ENCODE peak calls at places on chromosome 15, in seven cellular contexts. L is brain microvascular endothelial cell; G is activated gamma-delta T cell treated with anti-CD3 and anti-CD28 coated beads, Interleukin-2, amount 50 U/mL, for 16 hours; T is HAP-1; D is left colon; J is transverse colon; O is Daoy. Q is an unnamed sample.

GRCh38 chr15:42890161-42890913 is 30.2 kb downstream of the TTBK2 start:
- DNase-seq in L (peak; percentile 73), G (no peak), T (peak; percentile 54), D (no peak), J (no peak), O (peak; percentile 73), Q (peak; percentile 85)

GRCh38 chr15:85473455-85473854 is 93.1 kb downstream of the AKAP13 start:
- DNase-seq in L (peak; percentile 61), G (no peak), T (no peak), D (no peak), J (no peak), O (peak; percentile 15), Q (peak; percentile 56)

GRCh38 chr15:64847016-64847415 is 5.3 kb downstream of the PLEKHO2 start:
- DNase-seq in L (no peak), G (no peak), T (no peak), D (no peak), J (no peak), O (no peak), Q (no peak)

GRCh38 chr15:56032366-56032765 is 39.0 kb upstream of the NEDD4 start:
- DNase-seq in L (no peak), G (no peak), T (no peak), D (no peak), J (no peak), O (no peak), Q (no peak)

GRCh38 chr15:45268135-45268534 is 16.1 kb downstream of the SLC28A2 start:
- DNase-seq in L (no peak), G (no peak), T (no peak), D (no peak), J (peak; percentile 54), O (no peak), Q (no peak)

GRCh38 chr15:36284911-36285310 is 294.5 kb upstream of the CDIN1 start:
- DNase-seq in L (no peak), G (no peak), T (no peak), D (no peak), J (no peak), O (no peak), Q (no peak)

GRCh38 chr15:90481023-90481422 is 48.7 kb upstream of the CRTC3 start:
- DNase-seq in L (no peak), G (no peak), T (no peak), D (no peak), J (peak; percentile 21), O (no peak), Q (no peak)

GRCh38 chr15:80849308-80849707 is 70.1 kb downstream of the CEMIP start:
- DNase-seq in L (peak; percentile 81), G (no peak), T (no peak), D (no peak), J (no peak), O (peak; percentile 90), Q (peak; percentile 94)

GRCh38 chr15:68409736-68410370 is 22.1 kb downstream of the ITGA11 start:
- DNase-seq in L (no peak), G (no peak), T (peak; percentile 6), D (no peak), J (no peak), O (no peak), Q (no peak)

GRCh38 chr15:100650685-100651084 is 48.3 kb downstream of the ASB7 start:
- DNase-seq in L (no peak), G (no peak), T (no peak), D (no peak), J (no peak), O (no peak), Q (no peak)

GRCh38 chr15:63826513-63826912 is 7.2 kb downstream of the HERC1 start:
- DNase-seq in L (peak; percentile 52), G (no peak), T (peak; percentile 30), D (no peak), J (no peak), O (peak; percentile 11), Q (no peak)

GRCh38 chr15:98160236-98160635 is 199.7 kb downstream of the ARRDC4 start:
- DNase-seq in L (no peak), G (no peak), T (no peak), D (no peak), J (no peak), O (peak; percentile 82), Q (no peak)

GRCh38 chr15:89004726-89005030 is 83.6 kb upstream of the ABHD2 start:
- DNase-seq in L (no peak), G (no peak), T (no peak), D (no peak), J (no peak), O (no peak), Q (no peak)

GRCh38 chr15:22819651-22820050 is 18.8 kb upstream of the NIPA2 start:
- DNase-seq in L (no peak), G (no peak), T (no peak), D (no peak), J (no peak), O (no peak), Q (no peak)

GRCh38 chr15:69554321-69554961 is 101.8 kb downstream of the RPLP1 start:
- DNase-seq in L (no peak), G (no peak), T (peak; percentile 92), D (peak; percentile 83), J (peak; percentile 66), O (no peak), Q (no peak)

GRCh38 chr15:23003736-23004135 is 23.6 kb upstream of the CYFIP1 start:
- DNase-seq in L (no peak), G (no peak), T (no peak), D (no peak), J (no peak), O (no peak), Q (no peak)

GRCh38 chr15:92907880-92908279 is 7.8 kb downstream of the CHD2 start:
- DNase-seq in L (peak; percentile 88), G (no peak), T (no peak), D (no peak), J (no peak), O (peak; percentile 88), Q (peak; percentile 94)

GRCh38 chr15:36644156-36644896 is 64.9 kb downstream of the CDIN1 start:
- DNase-seq in L (no peak), G (no peak), T (peak; percentile 20), D (no peak), J (no peak), O (no peak), Q (no peak)

GRCh38 chr15:74200394-74200793 is 2.2 kb downstream of the STRA6 start:
- DNase-seq in L (peak; percentile 85), G (no peak), T (no peak), D (no peak), J (peak; percentile 18), O (peak; percentile 84), Q (peak; percentile 82)

GRCh38 chr15:39786444-39787056 is 3.9 kb upstream of the FSIP1 start:
- DNase-seq in L (no peak), G (no peak), T (peak; percentile 46), D (no peak), J (no peak), O (peak; percentile 36), Q (peak; percentile 4)

GRCh38 chr15:35713733-35714132 is 167.8 kb upstream of the DPH6 start:
- DNase-seq in L (peak; percentile 72), G (no peak), T (no peak), D (no peak), J (no peak), O (peak; percentile 48), Q (peak; percentile 76)

GRCh38 chr15:32966512-32966911 is 228.0 kb downstream of the FMN1 start:
- DNase-seq in L (no peak), G (no peak), T (no peak), D (no peak), J (no peak), O (no peak), Q (no peak)